ENCODE peak calls at places on chromosomes 6 and 20, in nine cellular contexts. One of them, this sample, is unnamed.

GRCh38 chr20:1465470-1466210 is 1.0 kb downstream of the NSFL1C start:
- DNase-seq in fibroblast of pulmonary artery: peak
- DNase-seq in tibial nerve: no peak
- DNase-seq in adrenal gland: no peak
- DNase-seq in astrocyte of the cerebellum: no peak
- DNase-seq in dorsolateral prefrontal cortex: no peak
- DNase-seq in brain microvascular endothelial cell: no peak
- DNase-seq in endodermal cell: peak
- DNase-seq in cardiac muscle cell: no peak
- DNase-seq in this sample: no peak

GRCh38 chr20:1166963-1167720 is 17.6 kb downstream of the TMEM74B start:
- DNase-seq in endodermal cell: peak
- DNase-seq in astrocyte of the cerebellum: no peak
- DNase-seq in tibial nerve: no peak
- DNase-seq in cardiac muscle cell: no peak
- DNase-seq in dorsolateral prefrontal cortex: no peak
- DNase-seq in fibroblast of pulmonary artery: peak
- DNase-seq in adrenal gland: no peak
- DNase-seq in brain microvascular endothelial cell: no peak
- DNase-seq in this sample: no peak

GRCh38 chr6:37029249-37029959 is 23.9 kb downstream of the FGD2 start:
- DNase-seq in cardiac muscle cell: peak
- DNase-seq in astrocyte of the cerebellum: peak
- DNase-seq in brain microvascular endothelial cell: peak
- DNase-seq in endodermal cell: peak
- DNase-seq in fibroblast of pulmonary artery: peak
- DNase-seq in tibial nerve: peak
- DNase-seq in dorsolateral prefrontal cortex: peak
- DNase-seq in adrenal gland: peak
- DNase-seq in this sample: peak

GRCh38 chr6:149342525-149342924 is 25.0 kb downstream of the TAB2 start:
- DNase-seq in tibial nerve: no peak
- DNase-seq in adrenal gland: no peak
- DNase-seq in cardiac muscle cell: no peak
- DNase-seq in brain microvascular endothelial cell: no peak
- DNase-seq in fibroblast of pulmonary artery: no peak
- DNase-seq in dorsolateral prefrontal cortex: no peak
- DNase-seq in endodermal cell: no peak
- DNase-seq in astrocyte of the cerebellum: no peak
- DNase-seq in this sample: no peak

GRCh38 chr6:43793154-43793874 is 23.3 kb downstream of the VEGFA start:
- DNase-seq in endodermal cell: no peak
- DNase-seq in tibial nerve: no peak
- DNase-seq in cardiac muscle cell: no peak
- DNase-seq in fibroblast of pulmonary artery: no peak
- DNase-seq in brain microvascular endothelial cell: no peak
- DNase-seq in adrenal gland: no peak
- DNase-seq in astrocyte of the cerebellum: no peak
- DNase-seq in dorsolateral prefrontal cortex: no peak
- DNase-seq in this sample: no peak

GRCh38 chr20:55953201-55953600 is 52.1 kb downstream of the CBLN4 start:
- DNase-seq in brain microvascular endothelial cell: no peak
- DNase-seq in tibial nerve: no peak
- DNase-seq in cardiac muscle cell: no peak
- DNase-seq in fibroblast of pulmonary artery: no peak
- DNase-seq in endodermal cell: no peak
- DNase-seq in astrocyte of the cerebellum: no peak
- DNase-seq in adrenal gland: no peak
- DNase-seq in dorsolateral prefrontal cortex: no peak
- DNase-seq in this sample: no peak

GRCh38 chr20:33423141-33423834 is 20.3 kb downstream of the SNTA1 start:
- DNase-seq in adrenal gland: peak
- DNase-seq in tibial nerve: no peak
- DNase-seq in dorsolateral prefrontal cortex: no peak
- DNase-seq in cardiac muscle cell: peak
- DNase-seq in endodermal cell: no peak
- DNase-seq in fibroblast of pulmonary artery: peak
- DNase-seq in astrocyte of the cerebellum: no peak
- DNase-seq in brain microvascular endothelial cell: peak
- DNase-seq in this sample: peak

GRCh38 chr20:37995856-37996625 is 37.2 kb downstream of the TTI1 start:
- DNase-seq in adrenal gland: no peak
- DNase-seq in brain microvascular endothelial cell: no peak
- DNase-seq in tibial nerve: no peak
- DNase-seq in cardiac muscle cell: no peak
- DNase-seq in dorsolateral prefrontal cortex: no peak
- DNase-seq in astrocyte of the cerebellum: no peak
- DNase-seq in endodermal cell: peak
- DNase-seq in fibroblast of pulmonary artery: no peak
- DNase-seq in this sample: no peak

GRCh38 chr6:12555267-12555666 is 161.3 kb upstream of the PHACTR1 start:
- DNase-seq in tibial nerve: no peak
- DNase-seq in brain microvascular endothelial cell: peak
- DNase-seq in cardiac muscle cell: peak
- DNase-seq in astrocyte of the cerebellum: peak
- DNase-seq in endodermal cell: no peak
- DNase-seq in dorsolateral prefrontal cortex: no peak
- DNase-seq in fibroblast of pulmonary artery: peak
- DNase-seq in adrenal gland: no peak
- DNase-seq in this sample: no peak

GRCh38 chr6:137653698-137654059 is 159.5 kb upstream of the OLIG3 start:
- DNase-seq in brain microvascular endothelial cell: no peak
- DNase-seq in dorsolateral prefrontal cortex: no peak
- DNase-seq in cardiac muscle cell: no peak
- DNase-seq in endodermal cell: no peak
- DNase-seq in astrocyte of the cerebellum: no peak
- DNase-seq in tibial nerve: no peak
- DNase-seq in fibroblast of pulmonary artery: no peak
- DNase-seq in adrenal gland: no peak
- DNase-seq in this sample: no peak

GRCh38 chr6:30364591-30364990 is 19.6 kb downstream of the RPP21 start:
- DNase-seq in adrenal gland: no peak
- DNase-seq in brain microvascular endothelial cell: no peak
- DNase-seq in endodermal cell: peak
- DNase-seq in dorsolateral prefrontal cortex: no peak
- DNase-seq in fibroblast of pulmonary artery: no peak
- DNase-seq in cardiac muscle cell: no peak
- DNase-seq in tibial nerve: no peak
- DNase-seq in astrocyte of the cerebellum: no peak
- DNase-seq in this sample: no peak

GRCh38 chr6:110514818-110515217 is 38.4 kb upstream of the SLC22A16 start:
- DNase-seq in dorsolateral prefrontal cortex: no peak
- DNase-seq in astrocyte of the cerebellum: no peak
- DNase-seq in fibroblast of pulmonary artery: no peak
- DNase-seq in tibial nerve: no peak
- DNase-seq in endodermal cell: no peak
- DNase-seq in adrenal gland: no peak
- DNase-seq in cardiac muscle cell: no peak
- DNase-seq in brain microvascular endothelial cell: no peak
- DNase-seq in this sample: no peak

GRCh38 chr6:145508107-145508506 is 227.2 kb downstream of the EPM2A start:
- DNase-seq in astrocyte of the cerebellum: no peak
- DNase-seq in tibial nerve: no peak
- DNase-seq in fibroblast of pulmonary artery: peak
- DNase-seq in brain microvascular endothelial cell: no peak
- DNase-seq in endodermal cell: peak
- DNase-seq in adrenal gland: no peak
- DNase-seq in dorsolateral prefrontal cortex: no peak
- DNase-seq in cardiac muscle cell: peak
- DNase-seq in this sample: no peak

GRCh38 chr6:6851059-6851658 is 256.6 kb upstream of the RREB1 start:
- DNase-seq in astrocyte of the cerebellum: peak
- DNase-seq in fibroblast of pulmonary artery: peak
- DNase-seq in endodermal cell: no peak
- DNase-seq in brain microvascular endothelial cell: peak
- DNase-seq in adrenal gland: peak
- DNase-seq in cardiac muscle cell: peak
- DNase-seq in tibial nerve: peak
- DNase-seq in dorsolateral prefrontal cortex: no peak
- DNase-seq in this sample: peak

GRCh38 chr6:89471287-89471867 is 38.4 kb downstream of the ANKRD6 start:
- DNase-seq in tibial nerve: no peak
- DNase-seq in cardiac muscle cell: peak
- DNase-seq in adrenal gland: no peak
- DNase-seq in fibroblast of pulmonary artery: peak
- DNase-seq in astrocyte of the cerebellum: no peak
- DNase-seq in endodermal cell: peak
- DNase-seq in brain microvascular endothelial cell: no peak
- DNase-seq in dorsolateral prefrontal cortex: no peak
- DNase-seq in this sample: no peak

GRCh38 chr6:70474751-70475150 is 61.4 kb downstream of the FAM135A start:
- DNase-seq in cardiac muscle cell: no peak
- DNase-seq in dorsolateral prefrontal cortex: no peak
- DNase-seq in fibroblast of pulmonary artery: no peak
- DNase-seq in endodermal cell: peak
- DNase-seq in adrenal gland: no peak
- DNase-seq in brain microvascular endothelial cell: peak
- DNase-seq in astrocyte of the cerebellum: peak
- DNase-seq in tibial nerve: no peak
- DNase-seq in this sample: no peak

GRCh38 chr6:76633259-76633658 is 560.8 kb upstream of the IMPG1 start:
- DNase-seq in tibial nerve: no peak
- DNase-seq in endodermal cell: peak
- DNase-seq in cardiac muscle cell: no peak
- DNase-seq in adrenal gland: no peak
- DNase-seq in fibroblast of pulmonary artery: no peak
- DNase-seq in astrocyte of the cerebellum: no peak
- DNase-seq in dorsolateral prefrontal cortex: no peak
- DNase-seq in brain microvascular endothelial cell: no peak
- DNase-seq in this sample: no peak
- TF ChIP-seq CTCF in tibial nerve: no peak
- TF ChIP-seq CTCF in endodermal cell: peak
- TF ChIP-seq CTCF in cardiac muscle cell: no peak
- TF ChIP-seq CTCF in adrenal gland: no peak
- TF ChIP-seq CTCF in fibroblast of pulmonary artery: no peak
- TF ChIP-seq CTCF in astrocyte of the cerebellum: no peak
- TF ChIP-seq CTCF in dorsolateral prefrontal cortex: no peak
- TF ChIP-seq CTCF in brain microvascular endothelial cell: peak
- TF ChIP-seq CTCF in this sample: no peak

GRCh38 chr6:157240059-157240959 is 83.0 kb downstream of the TMEM242 start:
- DNase-seq in tibial nerve: peak
- DNase-seq in endodermal cell: no peak
- DNase-seq in astrocyte of the cerebellum: no peak
- DNase-seq in dorsolateral prefrontal cortex: peak
- DNase-seq in cardiac muscle cell: peak
- DNase-seq in adrenal gland: peak
- DNase-seq in brain microvascular endothelial cell: no peak
- DNase-seq in fibroblast of pulmonary artery: peak
- DNase-seq in this sample: no peak
- H3K4me3 ChIP-seq in tibial nerve: peak
- H3K4me3 ChIP-seq in endodermal cell: no peak
- H3K4me3 ChIP-seq in astrocyte of the cerebellum: peak
- H3K4me3 ChIP-seq in dorsolateral prefrontal cortex: peak
- H3K4me3 ChIP-seq in cardiac muscle cell: no peak
- H3K4me3 ChIP-seq in adrenal gland: peak
- H3K4me3 ChIP-seq in brain microvascular endothelial cell: no peak
- H3K4me3 ChIP-seq in fibroblast of pulmonary artery: peak
- H3K4me3 ChIP-seq in this sample: peak

GRCh38 chr6:159004592-159004991 is 4.6 kb upstream of the RSPH3 start:
- DNase-seq in endodermal cell: no peak
- DNase-seq in astrocyte of the cerebellum: no peak
- DNase-seq in brain microvascular endothelial cell: no peak
- DNase-seq in adrenal gland: no peak
- DNase-seq in fibroblast of pulmonary artery: no peak
- DNase-seq in tibial nerve: no peak
- DNase-seq in cardiac muscle cell: no peak
- DNase-seq in dorsolateral prefrontal cortex: no peak
- DNase-seq in this sample: no peak

GRCh38 chr6:158996863-158997262 is 3.1 kb downstream of the RSPH3 start:
- DNase-seq in tibial nerve: no peak
- DNase-seq in dorsolateral prefrontal cortex: no peak
- DNase-seq in brain microvascular endothelial cell: no peak
- DNase-seq in fibroblast of pulmonary artery: peak
- DNase-seq in endodermal cell: no peak
- DNase-seq in astrocyte of the cerebellum: no peak
- DNase-seq in adrenal gland: peak
- DNase-seq in cardiac muscle cell: no peak
- DNase-seq in this sample: no peak

GRCh38 chr6:158999154-158999668 is 791 bp downstream of the RSPH3 start:
- DNase-seq in astrocyte of the cerebellum: no peak
- DNase-seq in adrenal gland: no peak
- DNase-seq in cardiac muscle cell: peak
- DNase-seq in endodermal cell: no peak
- DNase-seq in dorsolateral prefrontal cortex: no peak
- DNase-seq in brain microvascular endothelial cell: no peak
- DNase-seq in fibroblast of pulmonary artery: peak
- DNase-seq in tibial nerve: no peak
- DNase-seq in this sample: no peak

GRCh38 chr6:159002432-159003160 is 2.6 kb upstream of the RSPH3 start:
- DNase-seq in cardiac muscle cell: no peak
- DNase-seq in tibial nerve: no peak
- DNase-seq in astrocyte of the cerebellum: no peak
- DNase-seq in endodermal cell: peak
- DNase-seq in dorsolateral prefrontal cortex: peak
- DNase-seq in adrenal gland: no peak
- DNase-seq in fibroblast of pulmonary artery: peak
- DNase-seq in brain microvascular endothelial cell: peak
- DNase-seq in this sample: peak

DNA sequence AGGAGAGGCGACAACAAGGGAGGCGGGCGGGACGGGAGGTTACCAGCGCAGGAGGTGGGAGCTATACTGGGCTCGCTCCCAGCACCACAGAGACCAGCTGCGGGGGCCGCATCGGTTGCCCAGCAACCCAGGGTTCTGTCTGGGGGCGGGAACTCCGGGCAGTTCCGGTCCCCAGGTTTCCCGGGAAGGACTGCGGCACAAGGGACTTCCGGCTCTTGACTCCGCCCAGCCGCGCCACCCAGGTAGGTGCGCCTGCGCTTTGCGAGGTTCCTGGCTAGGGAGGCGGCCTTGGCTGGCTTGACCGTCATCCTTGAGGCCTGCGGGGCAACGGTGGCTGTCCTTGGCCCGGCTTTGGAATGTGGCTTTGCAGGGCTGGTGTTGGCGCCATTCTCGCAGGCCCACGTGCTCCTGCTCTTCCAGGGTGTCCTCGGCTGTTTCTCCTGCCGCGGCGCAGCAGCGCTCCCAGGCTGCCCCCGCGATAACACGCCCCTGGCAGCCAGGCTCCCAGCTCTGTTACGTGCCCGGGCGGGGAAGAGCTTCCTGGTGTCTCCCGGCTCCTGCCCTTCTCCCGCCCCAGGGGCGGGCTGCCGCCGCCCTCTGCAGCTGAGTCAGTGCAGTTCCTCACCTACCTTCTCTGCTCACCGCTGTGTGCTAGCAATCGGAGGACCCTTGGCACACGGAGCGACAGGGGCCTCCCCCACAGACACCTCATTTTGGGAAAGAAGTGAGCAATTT is at the start of gene RSPH3:
- DNase-seq in adrenal gland: peak
- DNase-seq in dorsolateral prefrontal cortex: peak
- DNase-seq in astrocyte of the cerebellum: peak
- DNase-seq in tibial nerve: peak
- DNase-seq in brain microvascular endothelial cell: peak
- DNase-seq in endodermal cell: peak
- DNase-seq in fibroblast of pulmonary artery: peak
- DNase-seq in cardiac muscle cell: peak
- DNase-seq in this sample: peak
- TF ChIP-seq CTCF in adrenal gland: no peak
- TF ChIP-seq CTCF in dorsolateral prefrontal cortex: peak
- TF ChIP-seq CTCF in astrocyte of the cerebellum: peak
- TF ChIP-seq CTCF in tibial nerve: no peak
- TF ChIP-seq CTCF in brain microvascular endothelial cell: peak
- TF ChIP-seq CTCF in endodermal cell: peak
- TF ChIP-seq CTCF in fibroblast of pulmonary artery: no peak
- TF ChIP-seq CTCF in cardiac muscle cell: no peak
- TF ChIP-seq CTCF in this sample: peak

GRCh38 chr6:152471459-152472070 is 165.6 kb downstream of the SYNE1 start:
- DNase-seq in endodermal cell: no peak
- DNase-seq in dorsolateral prefrontal cortex: no peak
- DNase-seq in adrenal gland: no peak
- DNase-seq in astrocyte of the cerebellum: no peak
- DNase-seq in brain microvascular endothelial cell: no peak
- DNase-seq in fibroblast of pulmonary artery: no peak
- DNase-seq in cardiac muscle cell: no peak
- DNase-seq in tibial nerve: no peak
- DNase-seq in this sample: no peak
- H3K4me3 ChIP-seq in endodermal cell: no peak
- H3K4me3 ChIP-seq in dorsolateral prefrontal cortex: peak
- H3K4me3 ChIP-seq in adrenal gland: no peak
- H3K4me3 ChIP-seq in astrocyte of the cerebellum: no peak
- H3K4me3 ChIP-seq in brain microvascular endothelial cell: no peak
- H3K4me3 ChIP-seq in fibroblast of pulmonary artery: no peak
- H3K4me3 ChIP-seq in cardiac muscle cell: no peak
- H3K4me3 ChIP-seq in tibial nerve: peak
- H3K4me3 ChIP-seq in this sample: no peak